ENCODE peak calls at places on chromosomes 4 and X, in six cellular contexts. F is A549, Q is K562, K is HepG2, Z is upper lobe of left lung, H is GM12878. M is an unnamed sample.

GRCh38 chr4:76305033-76305687 is 1.4 kb upstream of the STBD1 start:
- ATAC-seq in F (no peak), Q (no peak), K (no peak), Z (no peak), H (no peak), M (no peak)

GRCh38 chr4:3267576-3268394 is 18.8 kb downstream of the MSANTD1 start:
- ATAC-seq in F (no peak), Q (peak), K (peak), Z (no peak), H (no peak), M (no peak)

GRCh38 chr4:148007303-148007702 is 275.4 kb downstream of the ARHGAP10 start:
- ATAC-seq in F (peak), Q (no peak), K (no peak), Z (peak), H (no peak), M (peak)

GRCh38 chr4:77742054-77742453 is 77.1 kb downstream of the CNOT6L start:
- ATAC-seq in F (no peak), Q (no peak), K (no peak), Z (no peak), H (no peak), M (no peak)

GRCh38 chr4:144646523-144647094 is 653 bp downstream of the HHIP start:
- ATAC-seq in F (peak), Q (peak), K (peak), Z (peak), H (peak), M (peak)

GRCh38 chr4:90120037-90120436 is 7.2 kb upstream of the CCSER1 start:
- ATAC-seq in F (no peak), Q (no peak), K (no peak), Z (no peak), H (no peak), M (no peak)

GRCh38 chr4:182291597-182291996 is 48.4 kb downstream of the TENM3 start:
- ATAC-seq in F (no peak), Q (no peak), K (no peak), Z (no peak), H (no peak), M (no peak)

GRCh38 chr4:182861346-182861745 is 55.8 kb downstream of the DCTD start:
- ATAC-seq in F (no peak), Q (no peak), K (no peak), Z (no peak), H (no peak), M (no peak)

GRCh38 chrX:47030339-47030738 is 47.9 kb upstream of the RGN start:
- ATAC-seq in F (no peak), Q (peak), K (no peak), Z (no peak), H (peak), M (no peak)

GRCh38 chr4:81631958-81632439 is 160.3 kb upstream of the RASGEF1B start:
- ATAC-seq in F (peak), Q (peak), K (no peak), Z (no peak), H (no peak), M (peak)

GRCh38 chrX:44440006-44440405 is 96.5 kb upstream of the EFHC2 start:
- ATAC-seq in F (no peak), Q (no peak), K (no peak), Z (no peak), H (no peak), M (no peak)

GRCh38 chr4:1722551-1723071 is 1.3 kb downstream of the TACC3 start:
- ATAC-seq in F (no peak), Q (no peak), K (peak), Z (no peak), H (no peak), M (no peak)

GRCh38 chr4:112119358-112119783 is 25.9 kb upstream of the FAM241A start:
- ATAC-seq in F (no peak), Q (no peak), K (no peak), Z (no peak), H (peak), M (no peak)

GRCh38 chr4:167000141-167000852 is 234.0 kb downstream of the SPOCK3 start:
- ATAC-seq in F (peak), Q (no peak), K (no peak), Z (no peak), H (no peak), M (no peak)

GRCh38 chrX:108736509-108737479 is at the start of gene IRS4:
- ATAC-seq in F (peak), Q (no peak), K (peak), Z (peak), H (no peak), M (peak)

GRCh38 chr4:171582961-171583581 is 230.1 kb upstream of the GALNTL6 start:
- ATAC-seq in F (no peak), Q (no peak), K (no peak), Z (no peak), H (peak), M (no peak)

GRCh38 chr4:118335316-118335715 is 17.5 kb downstream of the PRSS12 start:
- ATAC-seq in F (no peak), Q (no peak), K (no peak), Z (no peak), H (no peak), M (no peak)
- TF ChIP-seq EP300 in F (no peak), Q (no peak), K (no peak), Z (no peak), H (no peak), M (no peak)

GRCh38 chrX:32987139-32987538 is 224.2 kb downstream of the DMD start:
- ATAC-seq in F (no peak), Q (no peak), K (no peak), Z (no peak), H (no peak), M (no peak)

GRCh38 chrX:32985544-32985943 is 225.8 kb downstream of the DMD start:
- ATAC-seq in F (no peak), Q (no peak), K (no peak), Z (no peak), H (no peak), M (no peak)
- TF ChIP-seq EP300 in F (no peak), Q (no peak), K (no peak), Z (no peak), H (no peak), M (no peak)

DNA sequence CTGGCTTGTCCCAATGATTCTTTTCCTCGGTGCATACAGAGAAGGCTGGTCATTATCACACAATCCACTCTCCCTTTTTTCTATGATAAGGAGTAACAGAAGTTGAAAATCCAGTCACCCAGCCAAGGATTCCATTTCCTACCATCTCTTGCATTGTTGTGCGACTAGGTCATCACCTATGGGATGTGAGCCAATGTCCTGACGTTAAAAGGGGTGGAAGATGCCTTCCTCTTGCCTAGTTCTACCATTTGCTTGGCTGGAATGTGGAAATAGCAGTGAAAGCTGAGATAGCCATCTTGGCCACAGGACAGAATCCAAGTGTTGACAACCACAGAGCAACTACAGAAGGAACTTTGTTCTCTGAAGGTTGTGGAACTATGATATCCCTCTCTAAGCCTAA is 132.2 kb upstream of the KIT start:
- ATAC-seq in F (no peak), Q (no peak), K (no peak), Z (no peak), H (no peak), M (no peak)
- TF ChIP-seq EP300 in F (no peak), Q (no peak), K (no peak), Z (no peak), H (no peak), M (no peak)

GRCh38 chr4:65296246-65296645 is 374.0 kb downstream of the EPHA5 start:
- ATAC-seq in F (no peak), Q (no peak), K (no peak), Z (no peak), H (no peak), M (no peak)
- TF ChIP-seq EP300 in F (no peak), Q (no peak), K (no peak), Z (no peak), H (no peak), M (no peak)

DNA sequence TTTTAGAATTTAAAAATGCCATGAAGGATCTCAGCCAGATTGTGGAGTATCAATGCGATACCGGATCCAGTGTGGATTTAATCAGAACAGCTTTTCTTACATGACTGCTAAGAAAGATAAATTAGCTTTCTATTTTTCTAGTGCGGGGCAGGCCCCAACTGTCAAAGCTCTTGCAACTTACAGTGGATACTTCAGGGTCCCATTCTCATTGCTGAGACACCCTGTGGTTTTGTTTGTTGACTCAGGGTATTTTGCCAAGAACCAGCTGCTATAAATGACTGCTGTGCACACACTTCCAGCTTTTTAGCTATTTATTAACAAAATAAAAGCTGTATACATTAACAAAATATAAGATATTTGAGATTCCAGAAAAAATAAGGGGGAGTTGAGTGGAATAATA is 166.4 kb downstream of the DCLK2 start:
- ATAC-seq in F (no peak), Q (no peak), K (no peak), Z (no peak), H (no peak), M (no peak)
- TF ChIP-seq EP300 in F (no peak), Q (no peak), K (no peak), Z (no peak), H (no peak), M (no peak)

M was measured in gastroesophageal sphincter.